ENCODE peak calls at places on chromosomes 3 and 15, in five cellular contexts. X, F, S, B and L are unnamed samples.

GRCh38 chr15:35693887-35694286 is 147.9 kb upstream of the DPH6 start:
- DNase-seq in X (no peak), S (no peak), B (no peak), F (no peak), L (no peak)

GRCh38 chr15:90956551-90957104 is 1.9 kb downstream of the RCCD1 start:
- DNase-seq in X (peak; percentile 84), F (peak; percentile 96), S (peak; percentile 93), B (peak; percentile 76), L (peak; percentile 49)

GRCh38 chr3:125145751-125146475 is 66.6 kb downstream of the SLC12A8 start:
- DNase-seq in S (no peak), F (no peak), X (no peak), B (no peak), L (no peak)

GRCh38 chr15:99416191-99417188 is 149.3 kb upstream of the MEF2A start:
- DNase-seq in F (no peak), B (no peak), X (no peak), S (peak; percentile 67), L (peak; percentile 82)

GRCh38 chr3:71955549-71956373 is 170.8 kb upstream of the PROK2 start:
- DNase-seq in F (peak; percentile 65), X (peak; percentile 66), S (peak; percentile 86), B (peak; percentile 83), L (peak; percentile 89)

GRCh38 chr3:13647314-13648059 is 98.6 kb downstream of the FBLN2 start:
- DNase-seq in X (no peak), F (no peak), B (no peak), S (no peak), L (peak; percentile 41)

GRCh38 chr15:60574801-60575631 is 96.1 kb upstream of the ICE2 start:
- DNase-seq in B (no peak), F (no peak), X (no peak), S (no peak), L (no peak)

GRCh38 chr15:72086010-72086697 is 31.8 kb downstream of the MYO9A start:
- DNase-seq in X (peak; percentile 53), F (no peak), B (no peak), S (peak; percentile 46), L (no peak)

GRCh38 chr3:76585794-76586392 is 454.0 kb upstream of the ROBO2 start:
- DNase-seq in S (no peak), B (no peak), X (no peak), F (no peak), L (no peak)

GRCh38 chr3:15102256-15102655 is 3.3 kb upstream of the RBSN start:
- DNase-seq in X (peak; percentile 82), S (peak; percentile 90), F (no peak), B (peak; percentile 21), L (peak; percentile 91)

GRCh38 chr15:66899555-66900350 is 165.6 kb upstream of the SMAD3 start:
- DNase-seq in X (no peak), B (no peak), S (no peak), F (no peak), L (no peak)

GRCh38 chr3:127369356-127369935 is 81.6 kb upstream of the PRR20G start:
- DNase-seq in X (no peak), B (no peak), S (no peak), F (no peak), L (peak; percentile 60)

GRCh38 chr3:77536038-77536775 is 496.3 kb downstream of the ROBO2 start:
- DNase-seq in B (no peak), F (no peak), X (no peak), S (no peak), L (no peak)

GRCh38 chr3:48716508-48716981 is 476 bp downstream of the IP6K2 start:
- DNase-seq in F (peak; percentile 13), B (no peak), X (no peak), S (no peak), L (no peak)

GRCh38 chr3:44048196-44048924 is 193.3 kb upstream of the TOPAZ1 start:
- DNase-seq in S (no peak), X (no peak), B (no peak), F (no peak), L (no peak)

GRCh38 chr3:42020681-42021307 is 58.9 kb upstream of the ULK4 start:
- DNase-seq in F (no peak), B (no peak), X (no peak), S (no peak), L (no peak)

GRCh38 chr3:37559461-37559860 is 302.2 kb upstream of the CTDSPL start:
- DNase-seq in F (no peak), X (no peak), S (no peak), B (no peak), L (no peak)

GRCh38 chr3:179973931-179974361 is 62.8 kb downstream of the PEX5L start:
- DNase-seq in B (no peak), F (no peak), X (no peak), S (no peak), L (no peak)

GRCh38 chr3:126548556-126549466 is 9.9 kb downstream of the C3orf22 start:
- DNase-seq in X (peak; percentile 30), S (peak; percentile 27), B (no peak), F (peak; percentile 2), L (peak; percentile 54)

GRCh38 chr3:67458406-67458805 is 196.0 kb downstream of the SUCLG2 start:
- DNase-seq in S (no peak), B (no peak), X (no peak), F (no peak), L (no peak)